ENCODE peak calls at places on chromosomes 5 and 9, in seven cellular contexts. B, J, K, D, Z, G and M are unnamed samples.

GRCh38 chr9:132637351-132637750 is 32.4 kb downstream of the DDX31 start:
- DNase-seq in J (no peak), B (no peak), Z (no peak), G (no peak), K (no peak), D (no peak), M (no peak)

GRCh38 chr9:111399772-111400563 is 69.9 kb upstream of the OR2K2 start:
- DNase-seq in K (no peak), D (no peak), J (peak; percentile 30), B (peak; percentile 16), G (no peak), Z (no peak), M (no peak)

GRCh38 chr9:134887686-134888602 is 7.3 kb downstream of the FCN2 start:
- DNase-seq in Z (no peak), K (no peak), G (no peak), D (no peak), J (no peak), B (peak; percentile 41), M (no peak)

GRCh38 chr5:106142131-106142530 is 1528.6 kb downstream of the EFNA5 start:
- DNase-seq in J (no peak), Z (no peak), G (no peak), K (no peak), B (no peak), D (no peak), M (no peak)

GRCh38 chr5:1521671-1522600 is 1.8 kb downstream of the LPCAT1 start:
- DNase-seq in D (no peak), K (no peak), G (peak; percentile 24), Z (no peak), J (no peak), B (no peak), M (no peak)

GRCh38 chr5:68187268-68188055 is 28.1 kb upstream of the PIK3R1 start:
- DNase-seq in B (no peak), Z (no peak), K (no peak), G (no peak), J (no peak), D (peak; percentile 31), M (no peak)

GRCh38 chr5:169795311-169795710 is 158.2 kb downstream of the DOCK2 start:
- DNase-seq in D (no peak), J (no peak), G (no peak), K (no peak), Z (no peak), B (no peak), M (no peak)

GRCh38 chr9:137275203-137275936 is 2.2 kb upstream of the TOR4A start:
- DNase-seq in B (no peak), Z (no peak), J (no peak), D (peak; percentile 18), K (no peak), G (no peak), M (no peak)

GRCh38 chr9:35349287-35349990 is 140.5 kb upstream of the RUSC2 start:
- DNase-seq in J (no peak), D (no peak), Z (no peak), B (no peak), K (no peak), G (no peak), M (no peak)

GRCh38 chr5:59206132-59206581 is 623.3 kb downstream of the RAB3C start:
- DNase-seq in J (no peak), B (no peak), G (peak; percentile 36), D (no peak), K (no peak), Z (no peak), M (no peak)